ENCODE peak calls at places on chromosomes 12 and 14, in seven cellular contexts. P is uterus; I is GM13977; N is mesothelial cell of epicardium; Y is CD4-positive, alpha-beta T cell; G is upper lobe of right lung; B is omental fat pad. A is an unnamed sample.

GRCh38 chr12:106073179-106073578 is 65.6 kb downstream of the NUAK1 start:
- DNase-seq in P (no peak), I (no peak), N (no peak), Y (no peak), G (no peak), B (no peak), A (no peak)

GRCh38 chr12:54413284-54414190 is 5.5 kb downstream of the ITGA5 start:
- DNase-seq in P (no peak), I (no peak), N (no peak), Y (peak; percentile 82), G (peak; percentile 83), B (no peak), A (no peak)

GRCh38 chr12:32611986-32612385 is 67.1 kb upstream of the DNM1L start:
- DNase-seq in P (no peak), I (no peak), N (no peak), Y (no peak), G (no peak), B (no peak), A (no peak)

GRCh38 chr14:100653409-100653808 is 66.2 kb upstream of the BEGAIN start:
- DNase-seq in P (no peak), I (peak; percentile 57), N (no peak), Y (no peak), G (no peak), B (no peak), A (peak; percentile 58)

GRCh38 chr12:22880810-22881209 is 255.8 kb downstream of the ETNK1 start:
- DNase-seq in P (no peak), I (no peak), N (no peak), Y (no peak), G (no peak), B (no peak), A (no peak)

GRCh38 chr12:118981285-118982201 is at the start of gene SRRM4:
- DNase-seq in P (no peak), I (no peak), N (peak; percentile 80), Y (no peak), G (peak; percentile 64), B (no peak), A (peak; percentile 97)

GRCh38 chr12:29148065-29148957 is 767 bp upstream of the FAR2 start:
- DNase-seq in P (peak; percentile 52), I (peak; percentile 53), N (no peak), Y (no peak), G (peak; percentile 63), B (no peak), A (peak; percentile 32)

GRCh38 chr12:59403259-59403932 is 192.4 kb upstream of the SLC16A7 start:
- DNase-seq in P (peak; percentile 57), I (peak; percentile 10), N (no peak), Y (no peak), G (no peak), B (no peak), A (peak; percentile 35)

GRCh38 chr14:69663322-69663686 is 51.9 kb downstream of the SUSD6 start:
- DNase-seq in P (peak; percentile 40), I (no peak), N (no peak), Y (no peak), G (no peak), B (no peak), A (no peak)

GRCh38 chr12:47889040-47889439 is 15.8 kb downstream of the VDR start:
- DNase-seq in P (no peak), I (no peak), N (no peak), Y (no peak), G (no peak), B (no peak), A (no peak)

GRCh38 chr12:9244894-9245293 is 36.7 kb upstream of the PZP start:
- DNase-seq in P (peak; percentile 28), I (peak; percentile 60), N (no peak), Y (no peak), G (no peak), B (no peak), A (no peak)

GRCh38 chr12:63086149-63086915 is 64.7 kb downstream of the AVPR1A start:
- DNase-seq in P (no peak), I (no peak), N (no peak), Y (no peak), G (no peak), B (no peak), A (no peak)

GRCh38 chr12:117334855-117335587 is 26.4 kb downstream of the NOS1 start:
- DNase-seq in P (no peak), I (no peak), N (no peak), Y (no peak), G (no peak), B (no peak), A (no peak)

GRCh38 chr12:132986001-132986884 is at the start of gene ZNF26:
- DNase-seq in P (peak; percentile 89), I (peak; percentile 96), N (peak; percentile 83), Y (peak; percentile 85), G (peak; percentile 95), B (peak; percentile 75), A (peak; percentile 88)

GRCh38 chr14:96135285-96135684 is 69.4 kb upstream of the BDKRB2 start:
- DNase-seq in P (peak; percentile 48), I (no peak), N (no peak), Y (no peak), G (no peak), B (no peak), A (no peak)

GRCh38 chr12:115354007-115354452 is 670.1 kb upstream of the TBX3 start:
- DNase-seq in P (peak; percentile 89), I (no peak), N (no peak), Y (no peak), G (no peak), B (no peak), A (no peak)

GRCh38 chr14:66464261-66464660 is 21.9 kb upstream of the CCDC196 start:
- DNase-seq in P (no peak), I (no peak), N (no peak), Y (no peak), G (no peak), B (no peak), A (no peak)

GRCh38 chr12:48078901-48079300 is 27.0 kb downstream of the SENP1 start:
- DNase-seq in P (no peak), I (no peak), N (no peak), Y (no peak), G (peak; percentile 65), B (no peak), A (no peak)

GRCh38 chr14:90693413-90693812 is 122.8 kb downstream of the TTC7B start:
- DNase-seq in P (no peak), I (no peak), N (no peak), Y (no peak), G (no peak), B (no peak), A (no peak)

GRCh38 chr12:122350444-122350843 is 72.0 kb downstream of the CLIP1 start:
- DNase-seq in P (no peak), I (no peak), N (no peak), Y (no peak), G (no peak), B (no peak), A (no peak)
- TF ChIP-seq CTCF in P (no peak), I (no peak), N (no peak), Y (no peak), G (peak; percentile 23), B (no peak), A (no peak)

GRCh38 chr12:84502180-84502857 is 410.3 kb downstream of the SLC6A15 start:
- DNase-seq in P (no peak), I (no peak), N (no peak), Y (no peak), G (no peak), B (no peak), A (no peak)

GRCh38 chr12:84492381-84492883 is 420.2 kb downstream of the SLC6A15 start:
- DNase-seq in P (no peak), I (no peak), N (no peak), Y (no peak), G (no peak), B (no peak), A (no peak)

GRCh38 chr12:84502907-84503787 is 409.5 kb downstream of the SLC6A15 start:
- DNase-seq in P (no peak), I (peak; percentile 16), N (no peak), Y (no peak), G (no peak), B (no peak), A (peak; percentile 64)

DNA sequence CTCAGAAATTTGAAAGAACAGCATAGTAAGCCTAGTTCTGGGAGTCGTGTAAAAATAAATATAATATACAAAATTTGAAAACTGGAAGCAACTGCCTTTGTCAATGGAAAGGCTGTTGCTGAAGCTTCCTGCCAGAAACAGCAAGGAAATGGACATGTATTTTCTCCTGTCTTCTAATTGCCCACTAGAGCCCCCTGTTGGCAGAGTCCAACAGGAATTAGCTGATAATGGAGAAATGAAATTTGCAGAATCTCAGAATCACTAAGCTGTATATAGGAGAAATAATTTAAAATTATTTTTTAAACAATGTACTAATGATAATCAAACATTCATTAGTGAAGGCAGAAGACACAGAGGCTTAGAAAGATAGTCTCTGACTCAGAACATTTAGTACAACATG is 414.8 kb downstream of the SLC6A15 start:
- DNase-seq in P (no peak), I (no peak), N (no peak), Y (no peak), G (no peak), B (no peak), A (no peak)
- TF ChIP-seq CTCF in P (no peak), I (peak; percentile 54), N (no peak), Y (no peak), G (no peak), B (no peak), A (no peak)

GRCh38 chr14:29274890-29275651 is 508.5 kb downstream of the FOXG1 start:
- DNase-seq in P (no peak), I (no peak), N (no peak), Y (no peak), G (no peak), B (no peak), A (peak; percentile 19)

GRCh38 chr14:29278301-29278700 is 511.7 kb downstream of the FOXG1 start:
- DNase-seq in P (no peak), I (no peak), N (no peak), Y (no peak), G (no peak), B (no peak), A (no peak)

GRCh38 chr14:29271669-29272068 is 505.1 kb downstream of the FOXG1 start:
- DNase-seq in P (no peak), I (no peak), N (no peak), Y (no peak), G (no peak), B (no peak), A (no peak)

DNA sequence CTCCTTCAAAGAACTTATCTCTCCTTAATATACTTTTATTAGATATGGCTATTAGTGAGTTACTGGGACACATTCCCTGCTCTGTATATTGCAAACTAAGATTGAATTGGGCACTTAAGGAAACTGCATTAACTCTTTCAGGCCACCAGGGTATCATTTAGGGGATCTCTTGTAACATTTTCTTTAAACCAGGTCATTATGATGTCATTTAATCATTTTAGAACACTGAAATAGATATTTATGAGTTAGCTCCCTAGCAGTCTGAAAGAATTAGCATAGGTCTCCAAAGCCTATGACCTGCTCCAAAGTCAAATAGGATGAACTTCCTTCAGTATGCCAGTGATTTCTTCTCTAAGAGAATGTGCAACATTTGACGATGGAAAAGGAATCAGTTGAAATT is 506.9 kb downstream of the FOXG1 start:
- DNase-seq in P (no peak), I (no peak), N (no peak), Y (no peak), G (no peak), B (no peak), A (no peak)
- TF ChIP-seq CTCF in P (no peak), I (no peak), N (no peak), Y (no peak), G (no peak), B (no peak), A (peak; percentile 58)

DNA sequence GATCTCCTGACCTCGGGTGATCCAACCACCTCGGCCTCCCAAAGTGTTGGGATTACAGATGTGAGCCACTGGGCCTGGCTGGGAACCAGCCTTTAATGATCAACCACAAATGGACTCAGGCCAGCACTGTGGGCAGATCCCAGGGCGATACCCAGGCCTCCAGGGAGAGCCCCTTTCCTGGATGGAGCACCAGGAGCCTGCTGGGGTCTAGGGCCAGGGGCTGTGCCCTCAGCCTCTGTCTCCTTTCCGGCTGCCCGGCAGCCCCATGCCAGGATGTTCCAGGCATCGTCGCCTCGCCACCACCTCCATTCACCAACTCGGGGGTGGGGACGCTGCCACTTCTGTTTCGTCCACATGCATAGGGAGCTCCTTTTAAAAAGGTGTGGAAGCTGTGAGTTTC is 2.3 kb downstream of the ADGRD1 start:
- DNase-seq in P (no peak), I (no peak), N (no peak), Y (no peak), G (no peak), B (no peak), A (no peak)
- TF ChIP-seq CTCF in P (no peak), I (no peak), N (no peak), Y (no peak), G (no peak), B (no peak), A (no peak)

A was measured in glutamatergic neuron.